ENCODE peak calls at places on chromosomes 6 and 20, in six cellular contexts. F is GM23248, K is H9, Z is H1, M is OCI-LY7, W is hepatocyte. P is an unnamed sample.

GRCh38 chr6:53728570-53729194 is 63.1 kb upstream of the KLHL31 start:
- DNase-seq in F (peak), K (peak), Z (no peak), M (peak), W (peak), P (peak)

GRCh38 chr6:9496837-9497236 is 918.0 kb downstream of the TFAP2A start:
- DNase-seq in F (peak), K (no peak), Z (no peak), M (no peak), W (no peak), P (no peak)

GRCh38 chr6:1593958-1594314 is 15.8 kb upstream of the FOXC1 start:
- DNase-seq in F (no peak), K (no peak), Z (no peak), M (no peak), W (no peak), P (no peak)

GRCh38 chr20:21498646-21499045 is 15.2 kb downstream of the NKX2-2 start:
- DNase-seq in F (no peak), K (no peak), Z (no peak), M (no peak), W (no peak), P (no peak)

GRCh38 chr6:68740828-68741500 is 105.9 kb downstream of the ADGRB3 start:
- DNase-seq in F (no peak), K (no peak), Z (no peak), M (no peak), W (no peak), P (no peak)

GRCh38 chr6:137240168-137240567 is 21.0 kb upstream of the IFNGR1 start:
- DNase-seq in F (peak), K (no peak), Z (no peak), M (no peak), W (peak), P (no peak)

GRCh38 chr6:15401769-15402250 is 155.9 kb downstream of the JARID2 start:
- DNase-seq in F (peak), K (no peak), Z (no peak), M (no peak), W (peak), P (no peak)

GRCh38 chr6:147099974-147100373 is 104.2 kb upstream of the STXBP5 start:
- DNase-seq in F (peak), K (no peak), Z (no peak), M (no peak), W (no peak), P (no peak)

GRCh38 chr6:25652007-25652515 is at the start of gene SCGN:
- DNase-seq in F (peak), K (peak), Z (peak), M (no peak), W (peak), P (no peak)

GRCh38 chr6:90284236-90284744 is 12.4 kb downstream of the BACH2 start:
- DNase-seq in F (peak), K (peak), Z (no peak), M (no peak), W (peak), P (no peak)

GRCh38 chr6:2850480-2851150 is 9.0 kb upstream of the SERPINB1 start:
- DNase-seq in F (peak), K (no peak), Z (no peak), M (no peak), W (no peak), P (no peak)

GRCh38 chr20:40336530-40336929 is 352.5 kb downstream of the MAFB start:
- DNase-seq in F (no peak), K (no peak), Z (no peak), M (no peak), W (no peak), P (no peak)

GRCh38 chr20:10531848-10532247 is 96.7 kb downstream of the SLX4IP start:
- DNase-seq in F (no peak), K (no peak), Z (no peak), M (no peak), W (no peak), P (no peak)

GRCh38 chr6:100465701-100466409 is 1.1 kb upstream of the SIM1 start:
- DNase-seq in F (peak), K (no peak), Z (no peak), M (no peak), W (no peak), P (no peak)

GRCh38 chr6:41976794-41977484 is 35.3 kb upstream of the CCND3 start:
- DNase-seq in F (peak), K (no peak), Z (no peak), M (peak), W (no peak), P (no peak)

GRCh38 chr20:4147319-4147718 is 132.0 kb upstream of the RNF24 start:
- DNase-seq in F (no peak), K (no peak), Z (no peak), M (no peak), W (peak), P (no peak)

GRCh38 chr20:24789877-24790276 is 159.2 kb upstream of the CST7 start:
- DNase-seq in F (no peak), K (no peak), Z (no peak), M (no peak), W (no peak), P (no peak)

GRCh38 chr20:49795125-49795424 is 17.6 kb upstream of the SLC9A8 start:
- DNase-seq in F (no peak), K (no peak), Z (no peak), M (no peak), W (no peak), P (no peak)

GRCh38 chr20:42313704-42314103 is 695.5 kb upstream of the CHD6 start:
- DNase-seq in F (no peak), K (no peak), Z (no peak), M (no peak), W (no peak), P (no peak)

DNA sequence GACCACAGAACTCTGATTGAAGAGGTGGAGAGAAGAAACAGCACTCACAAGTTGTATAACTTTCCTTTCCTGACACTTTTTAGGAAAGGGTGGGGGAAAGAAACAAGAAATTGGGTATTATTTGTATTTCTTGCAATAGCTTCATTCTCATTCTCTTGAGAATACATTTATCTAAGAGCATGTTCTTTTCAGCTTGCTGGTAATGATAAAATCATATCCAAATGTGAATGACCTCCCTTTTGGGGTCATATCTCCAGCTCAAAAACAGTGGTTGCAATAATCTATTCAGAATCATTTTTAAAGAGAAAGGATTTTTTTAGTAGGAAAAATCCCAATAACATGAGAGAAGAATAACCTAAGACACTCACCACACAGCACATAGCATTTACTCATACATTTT is 701.4 kb upstream of the CHD6 start:
- DNase-seq in F (no peak), K (no peak), Z (no peak), M (no peak), W (no peak), P (no peak)
- H3K27ac ChIP-seq in F (no peak), K (no peak), Z (no peak), M (no peak), W (no peak), P (no peak)

DNA sequence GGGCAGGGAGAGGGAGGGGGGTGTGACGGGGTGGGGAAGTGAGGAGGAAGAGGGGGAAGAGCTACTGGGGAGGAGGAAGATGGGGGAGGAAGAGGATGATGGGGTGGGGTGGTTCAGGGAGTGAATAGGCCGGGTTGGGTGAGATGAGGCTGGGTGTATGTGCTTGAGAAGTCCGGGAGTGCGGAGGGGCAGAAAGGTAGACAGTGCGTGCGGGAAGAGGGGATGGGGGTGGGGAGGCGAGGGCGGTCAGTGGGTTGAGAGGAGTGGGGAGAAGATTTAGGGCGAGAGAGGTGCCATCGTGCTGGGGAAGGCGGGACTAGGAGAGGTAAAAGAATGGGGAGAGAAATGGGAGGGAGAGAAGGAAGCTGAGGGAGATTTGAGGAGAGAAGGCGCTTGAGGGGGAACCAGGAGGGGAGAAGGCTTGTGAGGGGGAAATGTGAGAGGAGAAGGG is 30.9 kb upstream of the NOTCH4 start:
- DNase-seq in F (no peak), K (no peak), Z (no peak), M (no peak), W (no peak), P (no peak)
- H3K4me2 ChIP-seq in F (peak), K (peak), Z (peak), M (no peak), W (peak), P (peak)

GRCh38 chr6:105726902-105727655 is 324.2 kb upstream of the PREP start:
- DNase-seq in F (peak), K (no peak), Z (no peak), M (no peak), W (no peak), P (no peak)
- H3K27ac ChIP-seq in F (no peak), K (no peak), Z (no peak), M (no peak), W (no peak), P (no peak)

GRCh38 chr6:22694092-22694724 is 124.8 kb downstream of the HDGFL1 start:
- DNase-seq in F (no peak), K (no peak), Z (no peak), M (no peak), W (no peak), P (no peak)

GRCh38 chr6:22690446-22690845 is 121.1 kb downstream of the HDGFL1 start:
- DNase-seq in F (no peak), K (no peak), Z (no peak), M (no peak), W (no peak), P (no peak)
- H3K4me2 ChIP-seq in F (no peak), K (no peak), Z (no peak), M (no peak), W (no peak), P (no peak)

GRCh38 chr6:38686270-38687042 is 16.5 kb downstream of the GLO1 start:
- DNase-seq in F (no peak), K (no peak), Z (no peak), M (no peak), W (no peak), P (no peak)
- H3K27ac ChIP-seq in F (no peak), K (no peak), Z (no peak), M (no peak), W (no peak), P (peak)

GRCh38 chr20:63376283-63377250 is 15.4 kb upstream of the CHRNA4 start:
- DNase-seq in F (no peak), K (no peak), Z (no peak), M (no peak), W (no peak), P (no peak)
- H3K4me2 ChIP-seq in F (no peak), K (no peak), Z (peak), M (no peak), W (no peak), P (no peak)

GRCh38 chr20:47490795-47491194 is 10.9 kb upstream of the NCOA3 start:
- DNase-seq in F (no peak), K (no peak), Z (no peak), M (no peak), W (no peak), P (no peak)

GRCh38 chr20:47493954-47494293 is 7.8 kb upstream of the NCOA3 start:
- DNase-seq in F (no peak), K (no peak), Z (no peak), M (no peak), W (peak), P (no peak)

GRCh38 chr20:47492284-47492683 is 9.4 kb upstream of the NCOA3 start:
- DNase-seq in F (no peak), K (no peak), Z (no peak), M (no peak), W (no peak), P (no peak)

GRCh38 chr20:47496118-47496517 is 5.6 kb upstream of the NCOA3 start:
- DNase-seq in F (no peak), K (no peak), Z (no peak), M (no peak), W (no peak), P (no peak)

DNA sequence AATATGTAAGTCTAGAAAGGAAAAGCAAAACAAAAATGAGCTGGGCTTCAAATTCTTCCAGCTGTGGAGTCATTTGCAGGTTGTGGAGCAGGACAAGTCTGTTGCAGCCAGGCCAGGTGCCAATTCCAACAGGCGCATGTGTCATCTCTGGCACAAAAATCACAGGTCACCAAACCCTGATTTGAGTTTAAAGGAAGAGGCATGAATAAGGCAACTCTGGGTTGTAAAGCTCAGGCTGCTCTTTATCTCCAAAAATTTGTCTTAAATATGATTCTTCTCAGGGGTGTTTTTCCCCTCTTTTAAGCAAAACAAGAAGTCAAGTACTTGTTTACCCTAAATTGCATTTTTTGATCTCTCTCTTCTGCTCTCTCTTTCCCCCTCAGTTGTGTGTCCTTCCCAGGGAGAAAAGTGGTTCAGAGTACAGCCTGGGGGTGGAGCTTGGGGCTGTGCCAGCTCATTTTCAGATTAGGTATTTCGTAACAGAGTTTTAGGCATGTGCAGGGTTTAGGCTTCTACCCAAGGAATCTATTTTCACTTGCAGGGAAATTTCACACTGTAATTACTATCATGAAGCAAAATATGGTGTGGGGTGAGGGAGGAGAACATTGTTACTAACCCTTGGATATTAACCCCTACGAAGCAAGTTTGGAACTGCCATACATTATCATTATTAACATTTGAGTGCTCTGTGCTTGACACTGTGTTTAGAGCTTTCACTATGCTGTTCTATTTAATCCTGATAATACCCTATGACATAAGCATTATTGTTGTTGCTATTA is 8.3 kb upstream of the NCOA3 start:
- DNase-seq in F (peak), K (no peak), Z (no peak), M (peak), W (peak), P (peak)
- H3K27ac ChIP-seq in F (no peak), K (no peak), Z (no peak), M (peak), W (peak), P (peak)

GRCh38 chr20:62765021-62765420 is 31.3 kb upstream of the MRGBP start:
- DNase-seq in F (no peak), K (no peak), Z (no peak), M (no peak), W (no peak), P (peak)

GRCh38 chr20:62765432-62766070 is 30.7 kb upstream of the MRGBP start:
- DNase-seq in F (no peak), K (no peak), Z (no peak), M (no peak), W (no peak), P (no peak)

GRCh38 chr20:62768234-62768814 is 27.9 kb upstream of the MRGBP start:
- DNase-seq in F (no peak), K (no peak), Z (no peak), M (no peak), W (no peak), P (no peak)

GRCh38 chr20:62766071-62766450 is 30.2 kb upstream of the MRGBP start:
- DNase-seq in F (no peak), K (no peak), Z (no peak), M (no peak), W (no peak), P (no peak)

DNA sequence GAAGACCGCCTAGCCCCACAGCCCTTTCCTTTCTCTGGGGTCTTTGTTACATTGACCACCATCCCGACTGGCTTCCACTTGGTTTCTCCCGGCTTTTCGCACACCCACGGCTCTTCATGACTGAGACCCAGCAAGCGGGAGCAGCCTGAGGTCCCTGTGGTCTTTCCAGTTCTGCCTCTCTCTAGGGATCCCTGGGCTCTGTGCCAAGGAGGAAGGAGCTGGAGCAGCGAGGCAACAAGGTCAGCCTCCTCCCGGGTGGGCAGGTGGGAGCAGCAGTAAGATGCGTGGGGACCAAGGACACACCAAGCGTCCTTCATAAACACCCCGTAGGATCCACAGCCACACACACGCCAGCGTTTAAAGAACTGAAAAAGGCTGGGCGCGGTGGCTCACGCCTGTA is 29.6 kb upstream of the MRGBP start:
- DNase-seq in F (no peak), K (no peak), Z (no peak), M (no peak), W (no peak), P (no peak)
- H3K4me2 ChIP-seq in F (no peak), K (no peak), Z (no peak), M (no peak), W (no peak), P (no peak)

GRCh38 chr6:21895591-21895990 is 302.0 kb downstream of the SOX4 start:
- DNase-seq in F (no peak), K (no peak), Z (no peak), M (no peak), W (no peak), P (no peak)

GRCh38 chr6:21900730-21901129 is 307.2 kb downstream of the SOX4 start:
- DNase-seq in F (peak), K (no peak), Z (no peak), M (no peak), W (no peak), P (no peak)

GRCh38 chr6:21893778-21894177 is 300.2 kb downstream of the SOX4 start:
- DNase-seq in F (no peak), K (no peak), Z (no peak), M (no peak), W (no peak), P (no peak)

GRCh38 chr6:21899708-21900107 is 306.2 kb downstream of the SOX4 start:
- DNase-seq in F (no peak), K (no peak), Z (no peak), M (no peak), W (no peak), P (no peak)

GRCh38 chr6:21898107-21898796 is 304.7 kb downstream of the SOX4 start:
- DNase-seq in F (no peak), K (no peak), Z (no peak), M (no peak), W (no peak), P (no peak)
- H3K27ac ChIP-seq in F (no peak), K (no peak), Z (no peak), M (no peak), W (no peak), P (no peak)

GRCh38 chr6:52664991-52665686 is 5.8 kb upstream of the TMEM14A start:
- DNase-seq in F (peak), K (no peak), Z (no peak), M (no peak), W (no peak), P (no peak)

GRCh38 chr6:52670502-52671409 is at the start of gene TMEM14A:
- DNase-seq in F (peak), K (peak), Z (peak), M (peak), W (peak), P (peak)

GRCh38 chr6:52666523-52666922 is 4.4 kb upstream of the TMEM14A start:
- DNase-seq in F (no peak), K (no peak), Z (no peak), M (no peak), W (no peak), P (no peak)

GRCh38 chr6:52664185-52664990 is 6.5 kb upstream of the TMEM14A start:
- DNase-seq in F (peak), K (peak), Z (peak), M (peak), W (peak), P (peak)

DNA sequence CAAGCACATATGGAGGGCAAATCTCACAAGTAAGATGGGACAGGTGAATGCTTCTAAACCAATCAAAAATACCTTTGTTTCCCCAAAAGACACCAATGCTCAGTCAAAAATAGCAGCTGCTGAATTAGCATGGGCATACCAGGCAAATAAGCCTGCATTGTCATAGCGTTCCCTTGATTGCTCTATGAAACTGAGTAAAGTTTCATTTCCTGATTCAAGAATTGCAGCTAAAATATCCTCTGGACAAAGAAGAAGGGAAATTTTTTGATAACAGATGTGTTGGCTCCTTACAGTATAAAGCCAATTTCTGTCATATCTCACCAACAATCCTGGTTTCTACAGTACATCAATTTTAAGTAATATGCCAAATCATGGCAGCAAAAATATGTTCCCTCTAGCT is 3.3 kb upstream of the TMEM14A start:
- DNase-seq in F (no peak), K (no peak), Z (no peak), M (peak), W (no peak), P (peak)
- H3K4me2 ChIP-seq in F (no peak), K (no peak), Z (no peak), M (peak), W (peak), P (peak)